ENCODE peak calls at places on chromosomes 6 and 20, in nine cellular contexts. W, H, U, M, X, Z, A, P and I are unnamed samples.

GRCh38 chr20:48631114-48632016 is 196.4 kb downstream of the PREX1 start:
- DNase-seq in W (no peak), H (no peak), U (no peak), M (no peak), X (no peak), Z (no peak), A (no peak), P (no peak), I (no peak)

GRCh38 chr20:49386848-49387605 is 95.4 kb downstream of the KCNB1 start:
- DNase-seq in W (no peak), H (no peak), U (no peak), M (no peak), X (no peak), Z (no peak), A (no peak), P (no peak), I (no peak)

GRCh38 chr6:138555294-138555988 is 56.1 kb upstream of the NHSL1 start:
- DNase-seq in W (peak; percentile 38), H (no peak), U (no peak), M (no peak), X (no peak), Z (no peak), A (no peak), P (no peak), I (no peak)

GRCh38 chr6:27213544-27214125 is 33.9 kb upstream of the PRSS16 start:
- DNase-seq in W (no peak), H (peak; percentile 17), U (no peak), M (no peak), X (no peak), Z (no peak), A (no peak), P (no peak), I (peak; percentile 74)

GRCh38 chr6:32092760-32093497 is 16.2 kb downstream of the TNXB start:
- DNase-seq in W (no peak), H (no peak), U (peak; percentile 74), M (peak; percentile 69), X (no peak), Z (peak; percentile 17), A (no peak), P (no peak), I (no peak)

GRCh38 chr6:12134991-12135390 is 122.9 kb downstream of the HIVEP1 start:
- DNase-seq in W (no peak), H (no peak), U (no peak), M (no peak), X (no peak), Z (no peak), A (no peak), P (no peak), I (no peak)

GRCh38 chr20:6730929-6731328 is 36.6 kb upstream of the BMP2 start:
- DNase-seq in W (no peak), H (no peak), U (no peak), M (no peak), X (no peak), Z (no peak), A (no peak), P (no peak), I (no peak)

GRCh38 chr6:33126101-33126714 is 50.4 kb downstream of the HLA-DPB1 start:
- DNase-seq in W (no peak), H (no peak), U (no peak), M (no peak), X (peak; percentile 31), Z (no peak), A (peak; percentile 11), P (peak; percentile 33), I (peak; percentile 49)

GRCh38 chr6:26216886-26217713 is 129.9 kb downstream of the HFE start:
- DNase-seq in W (no peak), H (no peak), U (no peak), M (peak; percentile 48), X (peak; percentile 75), Z (peak; percentile 52), A (no peak), P (peak; percentile 55), I (no peak)

GRCh38 chr6:24234043-24234442 is 108.0 kb downstream of the NRSN1 start:
- DNase-seq in W (no peak), H (no peak), U (no peak), M (no peak), X (no peak), Z (no peak), A (no peak), P (no peak), I (no peak)

GRCh38 chr20:20014659-20015058 is 2.5 kb upstream of the NAA20 start:
- DNase-seq in W (no peak), H (no peak), U (no peak), M (no peak), X (no peak), Z (no peak), A (no peak), P (no peak), I (peak; percentile 16)

GRCh38 chr6:1082040-1082935 is 229.6 kb upstream of the FOXQ1 start:
- DNase-seq in W (no peak), H (peak; percentile 71), U (peak; percentile 46), M (no peak), X (no peak), Z (no peak), A (no peak), P (no peak), I (no peak)

GRCh38 chr20:52569201-52569600 is 377.6 kb upstream of the ZFP64 start:
- DNase-seq in W (no peak), H (no peak), U (no peak), M (no peak), X (no peak), Z (no peak), A (no peak), P (no peak), I (peak; percentile 49)

GRCh38 chr6:19301980-19302379 is 535.2 kb upstream of the ID4 start:
- DNase-seq in W (no peak), H (no peak), U (no peak), M (no peak), X (no peak), Z (no peak), A (no peak), P (no peak), I (peak; percentile 6)

GRCh38 chr20:824490-824889 is 9.0 kb upstream of the FAM110A start:
- DNase-seq in W (no peak), H (no peak), U (no peak), M (no peak), X (no peak), Z (no peak), A (no peak), P (no peak), I (no peak)

GRCh38 chr6:153405926-153406325 is 274.8 kb upstream of the RGS17 start:
- DNase-seq in W (no peak), H (no peak), U (no peak), M (no peak), X (no peak), Z (no peak), A (no peak), P (no peak), I (no peak)

GRCh38 chr20:30168025-30168799 is 1089.3 kb upstream of the DEFB115 start:
- DNase-seq in W (no peak), H (no peak), U (no peak), M (no peak), X (no peak), Z (no peak), A (no peak), P (no peak), I (no peak)

GRCh38 chr6:167044696-167045095 is 45.5 kb downstream of the CEP43 start:
- DNase-seq in W (no peak), H (no peak), U (no peak), M (no peak), X (no peak), Z (no peak), A (no peak), P (no peak), I (no peak)

GRCh38 chr6:117194978-117195377 is 70.4 kb upstream of the VGLL2 start:
- DNase-seq in W (no peak), H (no peak), U (no peak), M (no peak), X (no peak), Z (no peak), A (no peak), P (no peak), I (no peak)

GRCh38 chr20:33687993-33688937 is 2.1 kb upstream of the E2F1 start:
- DNase-seq in W (no peak), H (no peak), U (no peak), M (no peak), X (no peak), Z (no peak), A (no peak), P (no peak), I (no peak)

GRCh38 chr6:107569456-107569855 is 79.5 kb downstream of the SOBP start:
- DNase-seq in W (no peak), H (no peak), U (no peak), M (no peak), X (no peak), Z (no peak), A (no peak), P (no peak), I (no peak)

GRCh38 chr20:41018153-41018552 is 10.5 kb upstream of the TOP1 start:
- DNase-seq in W (no peak), H (peak; percentile 65), U (no peak), M (no peak), X (no peak), Z (no peak), A (no peak), P (no peak), I (no peak)

GRCh38 chr6:15551798-15552197 is 111.0 kb downstream of the DTNBP1 start:
- DNase-seq in W (no peak), H (no peak), U (no peak), M (no peak), X (no peak), Z (no peak), A (no peak), P (no peak), I (peak; percentile 75)

GRCh38 chr6:6656287-6656686 is 67.8 kb downstream of the LY86 start:
- DNase-seq in W (no peak), H (no peak), U (no peak), M (no peak), X (no peak), Z (no peak), A (no peak), P (no peak), I (no peak)

GRCh38 chr6:13538084-13538483 is 36.3 kb upstream of the SIRT5 start:
- DNase-seq in W (no peak), H (no peak), U (peak; percentile 30), M (no peak), X (no peak), Z (no peak), A (no peak), P (no peak), I (peak; percentile 72)

GRCh38 chr6:30615219-30615957 is 1.7 kb downstream of the PPP1R10 start:
- DNase-seq in W (peak; percentile 73), H (no peak), U (peak; percentile 88), M (no peak), X (no peak), Z (peak; percentile 30), A (no peak), P (no peak), I (peak; percentile 91)

GRCh38 chr6:152575621-152576150 is 61.5 kb downstream of the SYNE1 start:
- DNase-seq in W (no peak), H (peak; percentile 33), U (no peak), M (peak; percentile 29), X (no peak), Z (no peak), A (no peak), P (no peak), I (peak; percentile 73)

GRCh38 chr20:15288076-15288475 is 950.7 kb upstream of the FLRT3 start:
- DNase-seq in W (no peak), H (no peak), U (no peak), M (no peak), X (no peak), Z (no peak), A (no peak), P (no peak), I (no peak)